ENCODE peak calls at places on chromosomes 5 and 9, in eight cellular contexts. P, N, Q, T, O, L, R and X are unnamed samples.

GRCh38 chr5:25345240-25345771 is 700.5 kb upstream of the CDH10 start:
- DNase-seq in P (no peak), N (no peak), Q (no peak), T (no peak), O (peak; percentile 28), L (no peak), R (no peak), X (no peak)

GRCh38 chr5:154287136-154287535 is 96.6 kb downstream of the GALNT10 start:
- DNase-seq in P (peak; percentile 89), N (no peak), Q (peak; percentile 11), T (no peak), O (peak; percentile 80), L (peak; percentile 60), R (no peak), X (no peak)

GRCh38 chr9:90773593-90773992 is 28.0 kb upstream of the SYK start:
- DNase-seq in P (peak; percentile 32), N (no peak), Q (peak; percentile 49), T (peak; percentile 47), O (peak; percentile 39), L (peak; percentile 52), R (peak; percentile 48), X (peak; percentile 66)

GRCh38 chr5:39107350-39107749 is 33.2 kb upstream of the RICTOR start:
- DNase-seq in P (no peak), N (no peak), Q (no peak), T (no peak), O (no peak), L (no peak), R (no peak), X (no peak)

GRCh38 chr5:58183078-58183885 is 276.6 kb downstream of the PLK2 start:
- DNase-seq in P (peak; percentile 62), N (no peak), Q (no peak), T (no peak), O (no peak), L (no peak), R (no peak), X (no peak)

GRCh38 chr5:129771058-129771838 is 23.4 kb downstream of the MINAR2 start:
- DNase-seq in P (peak; percentile 64), N (peak; percentile 56), Q (peak; percentile 81), T (peak; percentile 27), O (peak; percentile 86), L (peak; percentile 76), R (peak; percentile 77), X (peak; percentile 53)

GRCh38 chr5:138213161-138214029 is at the start of gene CDC23:
- DNase-seq in P (peak; percentile 95), N (peak; percentile 97), Q (peak; percentile 98), T (peak; percentile 92), O (peak; percentile 100), L (peak; percentile 96), R (peak; percentile 98), X (peak; percentile 98)

GRCh38 chr9:6628714-6629113 is 16.8 kb downstream of the GLDC start:
- DNase-seq in P (no peak), N (no peak), Q (no peak), T (no peak), O (no peak), L (peak; percentile 25), R (no peak), X (no peak)

GRCh38 chr9:96067004-96067403 is 191.5 kb downstream of the ERCC6L2 start:
- DNase-seq in P (no peak), N (no peak), Q (no peak), T (no peak), O (no peak), L (no peak), R (no peak), X (no peak)

GRCh38 chr5:107519900-107520354 is 150.8 kb downstream of the EFNA5 start:
- DNase-seq in P (peak; percentile 64), N (no peak), Q (peak; percentile 57), T (peak; percentile 28), O (peak; percentile 55), L (peak; percentile 50), R (no peak), X (peak; percentile 87)

DNA sequence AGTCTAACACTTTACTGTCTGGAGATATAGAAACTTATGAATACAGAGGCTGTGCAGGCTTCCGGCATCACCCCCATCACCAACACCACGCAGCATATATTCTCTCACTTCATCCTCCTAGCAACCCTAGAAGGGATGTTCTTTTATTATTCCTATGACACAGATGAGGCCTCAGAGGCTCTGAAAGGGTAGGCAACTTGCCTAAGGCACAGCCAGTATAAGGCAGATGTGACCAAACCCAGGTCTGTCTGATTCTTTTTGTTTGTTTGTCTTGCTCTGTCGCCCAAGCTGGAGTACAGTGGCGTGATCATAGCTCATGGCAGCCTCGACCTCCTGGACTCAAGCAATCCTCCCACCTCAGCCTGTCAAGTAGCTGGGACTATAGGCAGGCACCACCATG is 22.8 kb upstream of the CORO2A start:
- DNase-seq in P (no peak), N (no peak), Q (no peak), T (no peak), O (no peak), L (no peak), R (no peak), X (no peak)
- TF ChIP-seq CTCF in P (no peak), N (no peak), Q (no peak), T (no peak), O (no peak), L (no peak), R (no peak), X (no peak)

GRCh38 chr9:81559197-81559596 is 130.2 kb downstream of the TLE1 start:
- DNase-seq in P (no peak), N (no peak), Q (no peak), T (no peak), O (no peak), L (no peak), R (no peak), X (no peak)
- H3K4me2 ChIP-seq in P (peak overlapping the region; percentile 50), N (peak overlapping the region; percentile 58), Q (no peak overlapping the region), T (peak overlapping the region; percentile 50), O (no peak overlapping the region), L (no peak overlapping the region), R (no peak overlapping the region), X (no peak overlapping the region)

DNA sequence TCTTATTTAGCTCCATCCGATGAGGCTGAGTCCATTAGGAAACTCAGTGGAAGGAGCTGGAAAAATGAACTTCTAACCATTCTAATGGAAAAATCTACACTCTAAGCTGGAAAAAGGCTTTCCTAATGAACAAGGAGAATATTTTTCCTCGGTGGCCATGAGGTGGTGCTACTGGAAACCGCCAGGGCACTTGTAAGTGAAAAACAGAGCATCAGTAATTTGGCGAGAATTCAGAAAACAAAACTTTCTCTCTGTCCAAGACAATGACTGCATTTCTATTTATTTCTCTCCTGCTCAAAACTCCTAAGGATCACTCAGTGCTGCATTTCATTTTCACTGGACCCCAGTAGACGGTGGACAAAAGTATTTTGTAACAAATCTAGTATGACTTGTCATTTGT is 237.6 kb downstream of the TENT4A start:
- DNase-seq in P (no peak), N (no peak), Q (no peak), T (no peak), O (peak; percentile 29), L (no peak), R (no peak), X (no peak)
- TF ChIP-seq EZH2phosphoT487 in P (no peak), N (no peak), Q (no peak), T (no peak), O (no peak), L (no peak), R (no peak), X (no peak)

GRCh38 chr9:2742214-2742613 is 24.9 kb downstream of the KCNV2 start:
- DNase-seq in P (no peak), N (no peak), Q (no peak), T (no peak), O (no peak), L (no peak), R (no peak), X (no peak)

GRCh38 chr9:2743937-2744529 is 26.7 kb downstream of the KCNV2 start:
- DNase-seq in P (no peak), N (no peak), Q (no peak), T (no peak), O (no peak), L (no peak), R (no peak), X (no peak)

GRCh38 chr9:2741441-2742158 is 24.3 kb downstream of the KCNV2 start:
- DNase-seq in P (no peak), N (no peak), Q (no peak), T (no peak), O (no peak), L (no peak), R (no peak), X (no peak)

GRCh38 chr9:2745560-2746380 is 28.5 kb downstream of the KCNV2 start:
- DNase-seq in P (peak; percentile 20), N (no peak), Q (peak; percentile 78), T (peak; percentile 41), O (no peak), L (no peak), R (no peak), X (no peak)

DNA sequence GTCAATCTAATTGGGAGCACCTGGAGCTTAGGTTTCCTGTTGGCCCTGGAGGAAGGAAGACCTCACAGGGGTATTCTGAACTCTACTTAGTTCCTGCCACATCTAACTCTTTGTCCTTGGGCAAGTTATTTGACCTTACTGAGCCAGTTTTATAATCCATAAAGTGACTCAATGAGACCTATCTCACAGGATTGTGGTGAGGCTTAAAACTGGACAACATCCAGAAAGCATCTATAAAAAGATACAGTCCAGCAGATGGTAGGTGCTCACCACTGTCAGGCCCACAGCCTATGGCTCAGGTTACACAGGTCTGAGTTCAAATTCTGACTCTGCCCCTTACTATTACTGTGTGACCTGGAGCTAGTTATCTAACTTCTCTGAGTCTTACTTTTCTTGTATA is 23.3 kb downstream of the KCNV2 start:
- DNase-seq in P (peak; percentile 18), N (no peak), Q (no peak), T (no peak), O (no peak), L (no peak), R (no peak), X (no peak)
- TF ChIP-seq CTCF in P (no peak), N (no peak), Q (no peak), T (no peak), O (no peak), L (no peak), R (no peak), X (no peak)

DNA sequence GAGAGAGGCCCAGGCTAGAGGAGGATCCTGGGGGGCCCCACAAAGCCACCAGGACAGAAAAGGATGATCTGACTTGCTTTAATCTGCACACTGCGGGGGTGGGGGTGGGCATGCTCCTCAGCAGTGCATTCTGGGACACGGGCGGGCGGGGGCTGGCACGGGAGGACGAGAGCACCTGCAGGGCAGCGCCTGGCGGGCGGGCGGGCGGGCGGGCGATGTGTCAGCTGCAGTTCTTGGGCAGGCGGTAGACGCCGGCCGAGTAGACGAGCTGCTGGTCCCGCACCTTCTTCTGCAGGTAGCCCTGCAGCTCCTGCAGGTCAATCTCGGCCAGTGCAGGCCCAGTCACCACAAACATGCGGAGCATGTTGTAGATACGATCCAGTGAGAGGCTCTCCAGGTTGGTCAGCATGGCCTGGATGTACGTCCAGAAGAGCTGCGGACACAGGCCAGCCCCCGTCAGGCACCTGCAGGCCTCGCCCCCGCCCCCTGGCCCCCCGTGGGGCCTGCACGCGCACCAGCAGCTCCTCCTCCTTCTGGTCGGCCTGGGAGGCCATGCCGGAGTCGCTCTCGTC is 3.0 kb upstream of the TMEM210 start:
- DNase-seq in P (no peak), N (no peak), Q (peak; percentile 55), T (no peak), O (peak; percentile 55), L (no peak), R (no peak), X (no peak)
- H3K4me2 ChIP-seq in P (no peak overlapping the region), N (no peak overlapping the region), Q (peak overlapping the region; percentile 68), T (no peak overlapping the region), O (no peak overlapping the region), L (no peak overlapping the region), R (no peak overlapping the region), X (no peak overlapping the region)